ENCODE peak calls at places on chromosomes 4 and X, in eight cellular contexts. B is mesenchymal stem cell, R is astrocyte, N is K562, F is HCT116, W is GM23248, E is PC-3, X is Karpas-422. Q is an unnamed sample.

GRCh38 chr4:2634014-2634413 is 97.6 kb downstream of the FAM193A start:
- DNase-seq in F (no peak), X (no peak), E (no peak), W (no peak), R (no peak), N (no peak), B (no peak), Q (no peak)

GRCh38 chr4:170610464-170610863 is 520.7 kb upstream of the AADAT start:
- DNase-seq in R (no peak), W (no peak), X (no peak), B (no peak), E (peak), F (no peak), N (no peak), Q (no peak)

GRCh38 chr4:153781717-153782416 is 7.0 kb downstream of the SFRP2 start:
- DNase-seq in B (no peak), R (peak), F (no peak), W (peak), N (no peak), E (peak), X (peak), Q (no peak)

GRCh38 chrX:153818571-153819397 is 11.6 kb downstream of the PDZD4 start:
- DNase-seq in F (no peak), R (no peak), X (no peak), B (peak), W (peak), E (peak), N (peak), Q (no peak)

GRCh38 chr4:73894021-73894420 is 24.8 kb downstream of the CXCL1 start:
- DNase-seq in W (peak), X (no peak), E (no peak), N (no peak), B (peak), R (no peak), F (no peak), Q (no peak)

GRCh38 chr4:65865489-65865888 is 195.2 kb upstream of the EPHA5 start:
- DNase-seq in N (peak), E (peak), R (no peak), X (no peak), W (peak), B (peak), F (no peak), Q (no peak)

GRCh38 chrX:132395059-132395458 is 93.8 kb downstream of the MBNL3 start:
- DNase-seq in F (no peak), X (no peak), N (no peak), B (no peak), E (no peak), R (no peak), W (no peak), Q (no peak)

GRCh38 chrX:65601126-65601525 is 66.3 kb upstream of the MSN start:
- DNase-seq in B (no peak), X (no peak), W (no peak), N (no peak), F (no peak), R (no peak), E (no peak), Q (no peak)

GRCh38 chrX:31497086-31497485 is 425.2 kb upstream of the FTHL17 start:
- DNase-seq in N (no peak), W (peak), E (no peak), R (peak), B (peak), F (no peak), X (no peak), Q (no peak)

GRCh38 chr4:184100297-184100885 is 117.3 kb downstream of the ENPP6 start:
- DNase-seq in E (peak), W (no peak), F (peak), B (peak), X (no peak), N (peak), R (no peak), Q (no peak)

GRCh38 chr4:123249821-123250220 is 146.8 kb upstream of the SPRY1 start:
- DNase-seq in F (no peak), E (no peak), X (no peak), W (no peak), B (no peak), R (no peak), N (no peak), Q (no peak)

GRCh38 chr4:102819588-102820365 is 7.6 kb downstream of the UBE2D3 start:
- DNase-seq in X (no peak), R (peak), F (no peak), B (no peak), W (peak), E (no peak), N (no peak), Q (no peak)

GRCh38 chr4:174522183-174523002 is at the start of gene HPGD:
- DNase-seq in R (no peak), X (no peak), E (peak), F (no peak), W (peak), B (peak), N (peak), Q (no peak)

GRCh38 chr4:146488495-146489174 is 33.1 kb downstream of the SLC10A7 start:
- DNase-seq in E (no peak), R (peak), X (no peak), N (no peak), B (no peak), W (no peak), F (no peak), Q (peak)

GRCh38 chr4:100486496-100486895 is 31.3 kb downstream of the EMCN start:
- DNase-seq in B (no peak), W (no peak), X (no peak), N (no peak), E (no peak), F (no peak), R (no peak), Q (no peak)

GRCh38 chr4:173807347-173807746 is 277.3 kb upstream of the HAND2 start:
- DNase-seq in B (no peak), X (no peak), N (no peak), F (no peak), R (no peak), W (peak), E (no peak), Q (no peak)

GRCh38 chr4:182093431-182093831 is 149.8 kb upstream of the TENM3 start:
- DNase-seq in R (peak), B (no peak), W (no peak), F (no peak), X (no peak), E (no peak), N (no peak), Q (no peak)

GRCh38 chrX:123562342-123563146 is 170.3 kb downstream of the THOC2 start:
- DNase-seq in F (no peak), X (no peak), W (no peak), R (no peak), N (no peak), E (no peak), B (no peak), Q (no peak)

GRCh38 chrX:148871422-148872152 is 371.2 kb downstream of the AFF2 start:
- DNase-seq in W (peak), X (no peak), B (no peak), R (peak), F (no peak), N (no peak), E (no peak), Q (no peak)

GRCh38 chr4:36243355-36244256 is 708 bp downstream of the ARAP2 start:
- DNase-seq in W (peak), E (peak), F (no peak), R (peak), B (peak), X (peak), N (no peak), Q (no peak)

GRCh38 chrX:2703991-2704369 is 12.9 kb downstream of the CD99 start:
- DNase-seq in E (no peak), B (no peak), F (no peak), X (peak), W (peak), R (peak), N (no peak), Q (no peak)

GRCh38 chrX:120380699-120381098 is 18.8 kb downstream of the ATP1B4 start:
- DNase-seq in W (peak), E (peak), F (peak), B (peak), N (peak), X (peak), R (no peak), Q (no peak)

GRCh38 chr4:5742388-5742787 is 31.4 kb downstream of the EVC start:
- DNase-seq in E (no peak), B (no peak), N (no peak), W (no peak), R (no peak), F (no peak), X (no peak), Q (no peak)

GRCh38 chr4:72817012-72817411 is 248.0 kb upstream of the ADAMTS3 start:
- DNase-seq in E (peak), F (no peak), B (no peak), X (no peak), N (no peak), R (peak), W (peak), Q (no peak)

GRCh38 chr4:153341575-153342090 is 2.9 kb upstream of the MND1 start:
- DNase-seq in R (peak), W (peak), F (peak), B (peak), N (peak), E (peak), X (peak), Q (no peak)

GRCh38 chr4:88743696-88744095 is 46.1 kb upstream of the NAP1L5 start:
- DNase-seq in N (no peak), R (peak), F (no peak), W (peak), X (no peak), E (no peak), B (peak), Q (no peak)

GRCh38 chr4:54439831-54440243 is 210.7 kb downstream of the PDGFRA start:
- DNase-seq in F (no peak), N (peak), X (peak), R (peak), E (peak), W (peak), B (peak), Q (no peak)

GRCh38 chr4:48141048-48141447 is 7.0 kb upstream of the TXK start:
- DNase-seq in R (peak), X (peak), N (peak), F (no peak), B (peak), W (peak), E (peak), Q (no peak)

GRCh38 chrX:115183980-115184379 is 5.2 kb upstream of the RBMXL3 start:
- DNase-seq in R (peak), E (peak), F (no peak), N (no peak), X (no peak), W (peak), B (peak), Q (no peak)

GRCh38 chr4:148376151-148376550 is 66.1 kb downstream of the NR3C2 start:
- DNase-seq in W (no peak), N (no peak), F (peak), R (peak), B (no peak), E (peak), X (no peak), Q (peak)

GRCh38 chrX:50168305-50168704 is 32.5 kb downstream of the AKAP4 start:
- DNase-seq in B (no peak), R (no peak), N (no peak), X (no peak), E (no peak), F (no peak), W (no peak), Q (no peak)
- H3K9ac ChIP-seq in B (no peak), R (no peak), N (no peak), X (no peak), E (no peak), F (no peak), W (no peak), Q (no peak)

GRCh38 chr4:15704145-15704544 is 1.3 kb downstream of the BST1 start:
- DNase-seq in W (no peak), E (no peak), N (no peak), B (no peak), X (no peak), F (no peak), R (no peak), Q (no peak)

GRCh38 chr4:15706646-15707362 is 3.9 kb downstream of the BST1 start:
- DNase-seq in X (no peak), N (no peak), R (no peak), F (no peak), W (peak), E (no peak), B (no peak), Q (no peak)

GRCh38 chr4:15702941-15703403 is at the start of gene BST1:
- DNase-seq in X (no peak), W (peak), B (no peak), N (no peak), F (no peak), E (no peak), R (peak), Q (no peak)

GRCh38 chr4:15707363-15707715 is 4.5 kb downstream of the BST1 start:
- DNase-seq in E (no peak), R (no peak), X (no peak), N (no peak), W (peak), B (no peak), F (no peak), Q (peak)

DNA sequence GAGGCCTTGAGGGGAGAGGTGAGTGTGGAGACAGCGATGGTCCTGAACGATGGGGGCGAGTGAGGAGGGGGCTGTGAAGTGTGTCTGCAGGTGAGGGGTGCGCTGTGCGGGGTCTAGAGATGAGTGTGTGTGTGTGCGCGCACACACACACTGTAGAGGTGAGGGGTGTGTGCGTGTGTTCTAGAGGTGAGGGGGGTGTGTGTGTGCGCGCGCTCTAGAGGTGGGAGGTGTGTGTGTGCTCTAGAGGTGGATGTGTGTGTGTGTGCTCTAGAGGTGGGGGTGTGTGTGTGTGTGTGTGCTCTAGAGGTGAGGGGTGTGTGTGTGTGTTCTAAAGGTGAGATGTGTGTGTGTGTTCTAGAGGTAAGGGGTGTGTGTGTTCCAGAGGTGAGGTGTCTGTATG is 574 bp downstream of the BST1 start:
- DNase-seq in F (no peak), N (no peak), E (no peak), B (no peak), X (no peak), R (no peak), W (no peak), Q (no peak)
- H3K9ac ChIP-seq in F (no peak), N (no peak), E (no peak), B (peak), X (no peak), R (peak), W (peak), Q (no peak)

GRCh38 chrX:102712216-102712966 is at the start of gene GPRASP2:
- DNase-seq in E (peak), X (no peak), R (peak), W (peak), N (peak), B (peak), F (no peak), Q (no peak)

GRCh38 chrX:102708900-102709299 is 3.3 kb upstream of the GPRASP2 start:
- DNase-seq in X (no peak), R (no peak), W (no peak), F (no peak), N (no peak), B (no peak), E (no peak), Q (no peak)

GRCh38 chrX:102712967-102713677 is 874 bp downstream of the GPRASP2 start:
- DNase-seq in E (peak), B (peak), X (no peak), N (peak), F (no peak), R (peak), W (peak), Q (no peak)

GRCh38 chrX:102714994-102715393 is 2.7 kb downstream of the GPRASP2 start:
- DNase-seq in W (no peak), N (no peak), R (no peak), E (no peak), B (no peak), F (no peak), X (no peak), Q (no peak)

DNA sequence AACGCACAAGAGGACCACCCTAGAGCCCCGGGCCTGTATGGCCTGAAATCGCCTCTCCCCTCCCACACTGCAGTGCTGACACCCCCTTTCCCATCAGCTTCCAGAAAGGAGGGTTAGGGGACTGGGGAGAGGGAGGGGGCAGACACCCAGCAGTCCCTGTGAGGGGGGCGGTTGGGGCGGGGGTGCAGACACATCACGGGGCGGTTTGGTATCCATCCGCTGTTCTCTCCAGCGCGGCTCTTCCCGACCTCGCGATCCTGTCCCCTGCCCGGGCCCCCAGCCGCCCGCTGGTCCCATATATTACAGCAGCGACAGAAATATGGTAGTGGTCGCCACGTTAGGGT is 404 bp upstream of the GPRASP2 start:
- DNase-seq in F (no peak), B (no peak), X (no peak), R (no peak), N (no peak), W (no peak), E (no peak), Q (no peak)
- H3K9ac ChIP-seq in F (no peak), B (peak), X (no peak), R (peak), N (no peak), W (peak), E (no peak), Q (no peak)

GRCh38 chr4:8508266-8508665 is 67.7 kb downstream of the TRMT44 start:
- DNase-seq in F (no peak), N (no peak), R (no peak), W (no peak), B (no peak), X (no peak), E (no peak), Q (no peak)
- H3K9ac ChIP-seq in F (no peak), N (no peak), R (no peak), W (no peak), B (no peak), X (no peak), E (no peak), Q (no peak)

DNA sequence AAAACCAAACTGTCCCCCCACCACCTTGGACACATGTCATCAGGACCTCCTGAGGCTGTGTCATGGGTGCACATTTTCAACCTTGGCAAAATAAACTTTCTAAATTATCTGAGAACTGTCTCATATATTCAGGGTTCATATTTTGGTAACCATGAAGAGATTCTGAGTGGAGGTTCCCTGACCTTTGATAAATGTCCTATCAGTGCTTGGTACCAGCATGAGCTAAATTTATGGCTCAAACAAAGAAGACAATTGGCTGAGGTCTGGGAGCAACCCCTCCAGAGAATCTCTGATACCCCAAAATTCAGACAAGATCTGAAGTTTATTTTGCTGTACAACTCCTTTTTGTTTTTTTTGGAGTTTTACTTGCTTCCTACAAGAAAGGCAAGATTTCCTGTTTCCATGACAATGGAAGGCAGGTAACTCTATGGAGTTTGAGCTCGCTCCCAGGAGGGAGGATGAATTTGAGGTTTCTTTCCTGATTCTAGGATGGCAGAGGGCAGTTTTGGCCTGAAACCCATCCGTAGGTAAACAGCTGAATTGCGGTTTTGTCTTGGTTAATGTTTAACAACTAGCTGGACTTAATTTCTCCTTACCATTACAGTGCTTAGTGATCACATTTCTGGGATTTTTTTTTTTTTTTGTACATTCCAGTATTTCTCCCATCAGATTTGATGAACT is 14.5 kb downstream of the UGT2B15 start:
- DNase-seq in W (no peak), E (peak), X (no peak), R (no peak), B (no peak), N (no peak), F (no peak), Q (no peak)
- H3K9ac ChIP-seq in W (no peak), E (peak), X (no peak), R (no peak), B (no peak), N (no peak), F (no peak), Q (no peak)

GRCh38 chrX:108437789-108438623 is at the start of gene COL4A6:
- DNase-seq in N (peak), F (no peak), E (no peak), W (peak), R (no peak), X (no peak), B (peak), Q (no peak)
- H3K9ac ChIP-seq in N (no peak), F (peak), E (peak), W (no peak), R (peak), X (no peak), B (peak), Q (no peak)

DNA sequence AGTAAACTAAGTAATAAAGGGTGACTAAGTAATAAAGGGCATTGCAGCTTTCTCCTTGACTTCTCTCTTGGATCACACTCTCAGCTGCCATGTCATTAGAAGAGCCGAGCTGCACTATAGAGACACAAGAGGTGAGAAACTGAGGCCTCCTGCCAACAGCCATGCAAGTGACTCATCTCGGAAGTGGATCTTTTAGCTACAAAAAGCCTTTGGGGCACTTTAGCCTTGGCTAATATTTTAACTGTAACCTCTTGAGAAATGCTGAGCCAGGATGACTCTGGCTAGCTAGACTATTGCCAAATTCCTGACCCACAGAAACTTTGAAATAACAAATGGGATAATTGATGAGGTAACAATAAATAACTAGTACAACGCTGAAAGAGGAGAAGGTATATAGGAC is 1.5 kb upstream of the NEIL3 start:
- DNase-seq in E (peak), X (no peak), W (peak), R (peak), B (peak), F (no peak), N (no peak), Q (no peak)
- H3K9ac ChIP-seq in E (no peak), X (no peak), W (no peak), R (no peak), B (no peak), F (no peak), N (no peak), Q (no peak)